ENCODE peak calls at places on chromosomes 11 and 22, in nine cellular contexts. S, U, J, Q, M, C, O, I and N are unnamed samples.

GRCh38 chr11:14073821-14074529 is 111.5 kb downstream of the SPON1 start:
- DNase-seq in C (no peak), J (peak; percentile 47), U (no peak), I (no peak), O (no peak), Q (no peak), M (no peak), S (no peak), N (no peak)

GRCh38 chr11:10273738-10274137 is 20.3 kb downstream of the SBF2 start:
- DNase-seq in C (no peak), Q (no peak), I (no peak), U (no peak), S (no peak), O (no peak), J (no peak), M (no peak), N (no peak)

GRCh38 chr11:13207665-13208594 is 69.7 kb upstream of the BMAL1 start:
- DNase-seq in M (no peak), C (no peak), U (peak; percentile 67), I (no peak), O (peak; percentile 29), S (no peak), J (peak; percentile 94), Q (peak; percentile 84), N (no peak)

GRCh38 chr11:30000986-30001385 is 15.8 kb downstream of the KCNA4 start:
- DNase-seq in C (no peak), O (no peak), M (no peak), J (no peak), I (no peak), S (no peak), Q (no peak), U (no peak), N (no peak)

GRCh38 chr22:44351685-44352377 is 39.1 kb upstream of the SHISAL1 start:
- DNase-seq in S (peak; percentile 30), J (peak; percentile 93), I (no peak), U (peak; percentile 56), M (peak; percentile 46), C (peak; percentile 42), Q (peak; percentile 23), O (no peak), N (no peak)

GRCh38 chr11:65922565-65922964 is 3.3 kb downstream of the DRAP1 start:
- DNase-seq in I (no peak), M (no peak), O (no peak), S (no peak), Q (no peak), J (no peak), C (no peak), U (no peak), N (no peak)

GRCh38 chr11:97722721-97723120 is 1298.0 kb upstream of the CNTN5 start:
- DNase-seq in M (no peak), I (no peak), U (no peak), J (no peak), Q (no peak), S (no peak), O (no peak), C (no peak), N (no peak)

GRCh38 chr22:47813661-47814060 is 1051.2 kb downstream of the TBC1D22A start:
- DNase-seq in M (no peak), S (no peak), C (no peak), O (no peak), I (no peak), Q (no peak), J (no peak), U (no peak), N (no peak)

GRCh38 chr11:127126956-127127355 is 126.4 kb upstream of the KIRREL3 start:
- DNase-seq in I (no peak), M (no peak), J (no peak), O (no peak), U (no peak), S (no peak), C (no peak), Q (no peak), N (no peak)

GRCh38 chr11:106400949-106401545 is 323.6 kb downstream of the AASDHPPT start:
- DNase-seq in Q (no peak), U (no peak), M (no peak), I (no peak), C (no peak), J (peak; percentile 13), S (no peak), O (no peak), N (no peak)

GRCh38 chr22:46072030-46072881 is 78.1 kb upstream of the PPARA start:
- DNase-seq in J (peak; percentile 67), O (no peak), S (peak; percentile 46), M (peak; percentile 67), Q (peak; percentile 55), U (no peak), C (peak; percentile 60), I (no peak), N (peak; percentile 57)

GRCh38 chr22:44309137-44309536 is 3.6 kb downstream of the SHISAL1 start:
- DNase-seq in U (peak; percentile 73), C (no peak), I (no peak), Q (peak; percentile 29), S (no peak), J (peak; percentile 94), O (no peak), M (no peak), N (no peak)

GRCh38 chr11:31254411-31254810 is 115.1 kb downstream of the DCDC1 start:
- DNase-seq in U (no peak), Q (no peak), O (no peak), J (peak; percentile 41), C (no peak), S (no peak), M (no peak), I (no peak), N (no peak)

GRCh38 chr11:116182356-116182966 is 590.3 kb downstream of the BUD13 start:
- DNase-seq in I (no peak), S (no peak), O (no peak), J (no peak), C (no peak), Q (no peak), M (no peak), U (no peak), N (no peak)

GRCh38 chr22:32632650-32633049 is 158.0 kb downstream of the FBXO7 start:
- DNase-seq in S (no peak), C (no peak), I (no peak), U (no peak), Q (no peak), M (no peak), J (no peak), O (no peak), N (no peak)

GRCh38 chr22:33807465-33807864 is 112.8 kb downstream of the LARGE1 start:
- DNase-seq in I (no peak), Q (no peak), C (no peak), S (no peak), M (no peak), J (peak; percentile 33), O (no peak), U (no peak), N (no peak)

GRCh38 chr11:89168396-89168795 is 9.3 kb upstream of the TYR start:
- DNase-seq in I (no peak), S (no peak), Q (peak; percentile 15), O (no peak), J (peak; percentile 5), C (no peak), U (no peak), M (no peak), N (no peak)

GRCh38 chr22:20867179-20868099 is 8.6 kb downstream of the SNAP29 start:
- DNase-seq in M (no peak), S (no peak), C (no peak), Q (peak; percentile 49), I (no peak), U (no peak), O (no peak), J (peak; percentile 76), N (no peak)

GRCh38 chr11:125369808-125370207 is 126.3 kb downstream of the FEZ1 start:
- DNase-seq in Q (no peak), I (no peak), U (no peak), S (no peak), M (no peak), O (no peak), J (no peak), C (no peak), N (no peak)

GRCh38 chr11:119023741-119024140 is 5.2 kb downstream of the TRAPPC4 start:
- DNase-seq in S (no peak), C (no peak), I (no peak), J (peak; percentile 23), O (no peak), U (peak; percentile 30), M (no peak), Q (no peak), N (no peak)